ENCODE peak calls at places on chromosomes 16 and 17, in four cellular contexts. One of them, this sample, is unnamed.

GRCh38 chr17:3957735-3958134 is 6.5 kb downstream of the ATP2A3 start:
- DNase-seq in lower leg skin: no peak
- DNase-seq in fibroblast of lung: no peak
- DNase-seq in H9: no peak
- DNase-seq in this sample: no peak

GRCh38 chr17:57810740-57811632 is 38.9 kb downstream of the MRPS23 start:
- DNase-seq in fibroblast of lung: peak; percentile 23
- DNase-seq in lower leg skin: peak; percentile 86
- DNase-seq in H9: peak; percentile 38
- DNase-seq in this sample: no peak

GRCh38 chr16:52799149-52799548 is 252.2 kb upstream of the TOX3 start:
- DNase-seq in fibroblast of lung: no peak
- DNase-seq in lower leg skin: no peak
- DNase-seq in H9: no peak
- DNase-seq in this sample: no peak

GRCh38 chr16:57134982-57135381 is 42.6 kb downstream of the CPNE2 start:
- DNase-seq in lower leg skin: no peak
- DNase-seq in H9: no peak
- DNase-seq in fibroblast of lung: no peak
- DNase-seq in this sample: no peak

GRCh38 chr16:369275-369865 is 968 bp downstream of the MRPL28 start:
- DNase-seq in lower leg skin: no peak
- DNase-seq in fibroblast of lung: no peak
- DNase-seq in H9: no peak
- DNase-seq in this sample: no peak

GRCh38 chr16:19138601-19139000 is 24.8 kb downstream of the ITPRIPL2 start:
- DNase-seq in H9: no peak
- DNase-seq in lower leg skin: peak; percentile 96
- DNase-seq in fibroblast of lung: peak; percentile 95
- DNase-seq in this sample: no peak

GRCh38 chr17:73952498-73953205 is 250.8 kb upstream of the RPL38 start:
- DNase-seq in lower leg skin: peak; percentile 85
- DNase-seq in H9: peak; percentile 69
- DNase-seq in fibroblast of lung: no peak
- DNase-seq in this sample: peak; percentile 67

GRCh38 chr17:48051706-48052486 is 3.7 kb downstream of the NFE2L1 start:
- DNase-seq in lower leg skin: no peak
- DNase-seq in fibroblast of lung: peak; percentile 85
- DNase-seq in H9: no peak
- DNase-seq in this sample: no peak

GRCh38 chr17:2929881-2930533 is 133.4 kb downstream of the OR1D5 start:
- DNase-seq in lower leg skin: no peak
- DNase-seq in H9: peak; percentile 92
- DNase-seq in fibroblast of lung: peak; percentile 38
- DNase-seq in this sample: peak; percentile 58
- TF ChIP-seq CTCF in lower leg skin: no peak
- TF ChIP-seq CTCF in H9: peak; percentile 91
- TF ChIP-seq CTCF in fibroblast of lung: peak; percentile 65
- TF ChIP-seq CTCF in this sample: peak; percentile 86

GRCh38 chr17:45394913-45395568 is 37.6 kb downstream of the ARHGAP27 start:
- DNase-seq in lower leg skin: peak; percentile 91
- DNase-seq in H9: peak; percentile 95
- DNase-seq in fibroblast of lung: peak; percentile 91
- DNase-seq in this sample: peak; percentile 69
- TF ChIP-seq CTCF in lower leg skin: no peak
- TF ChIP-seq CTCF in H9: peak; percentile 90
- TF ChIP-seq CTCF in fibroblast of lung: peak; percentile 70
- TF ChIP-seq CTCF in this sample: peak; percentile 85

DNA sequence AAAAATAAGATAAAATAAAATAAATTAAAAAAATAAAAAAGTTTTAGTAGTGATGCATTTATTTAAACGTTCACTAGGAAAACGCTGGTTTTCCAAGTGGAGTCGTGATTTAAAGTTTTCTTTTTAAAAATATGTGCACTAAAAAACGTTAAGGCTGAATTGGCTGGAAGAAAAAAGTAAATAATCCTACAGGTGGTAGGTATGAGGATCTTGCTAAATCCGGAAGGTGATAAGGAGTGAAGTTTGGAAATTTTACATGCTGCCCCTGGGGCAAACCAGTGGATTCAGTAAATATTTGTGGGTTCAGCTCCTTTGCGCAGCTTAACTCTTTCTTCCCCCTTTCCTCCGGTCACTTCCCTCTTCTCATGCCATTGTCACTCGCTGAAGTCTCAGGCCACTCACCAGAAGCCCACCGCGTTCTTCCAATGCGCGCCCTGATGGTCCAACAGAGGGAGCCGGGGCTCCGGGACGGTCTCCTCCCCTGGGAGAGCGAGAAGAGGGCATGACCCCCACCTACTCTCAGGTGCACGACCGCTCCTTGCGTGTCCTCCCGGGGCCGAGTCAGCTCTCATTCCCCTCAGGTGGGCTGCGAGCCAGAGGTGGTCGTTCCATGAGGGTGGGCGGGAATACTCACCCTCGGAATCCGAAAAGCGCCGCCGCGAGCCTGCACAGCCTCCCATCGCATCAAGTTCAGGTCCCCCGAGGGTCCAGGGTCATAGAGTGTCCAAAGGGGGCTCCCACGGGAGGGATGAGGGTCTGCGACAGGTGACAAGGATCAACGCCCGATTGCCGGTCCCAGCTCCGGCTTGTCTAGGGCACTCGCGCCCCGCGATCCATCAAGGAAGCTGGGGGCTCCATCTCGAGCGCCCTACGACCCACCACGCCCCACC is 549 bp downstream of the CLN3 start:
- DNase-seq in fibroblast of lung: peak; percentile 9
- DNase-seq in lower leg skin: peak; percentile 90
- DNase-seq in H9: peak; percentile 59
- DNase-seq in this sample: peak; percentile 28
- TF ChIP-seq CTCF in fibroblast of lung: peak; percentile 51
- TF ChIP-seq CTCF in lower leg skin: no peak
- TF ChIP-seq CTCF in H9: peak; percentile 36
- TF ChIP-seq CTCF in this sample: peak; percentile 38

GRCh38 chr16:85634747-85635544 is 21.8 kb downstream of the GSE1 start:
- DNase-seq in H9: peak; percentile 52
- DNase-seq in fibroblast of lung: no peak
- DNase-seq in lower leg skin: no peak
- DNase-seq in this sample: no peak
- TF ChIP-seq CTCF in H9: peak; percentile 54
- TF ChIP-seq CTCF in fibroblast of lung: peak; percentile 20
- TF ChIP-seq CTCF in lower leg skin: no peak
- TF ChIP-seq CTCF in this sample: peak; percentile 42

GRCh38 chr16:11691771-11692170 is 23.5 kb downstream of the SNN start:
- DNase-seq in H9: no peak
- DNase-seq in fibroblast of lung: no peak
- DNase-seq in lower leg skin: peak; percentile 79
- DNase-seq in this sample: no peak

GRCh38 chr16:11691235-11691634 is 23.0 kb downstream of the SNN start:
- DNase-seq in lower leg skin: peak; percentile 52
- DNase-seq in fibroblast of lung: no peak
- DNase-seq in H9: no peak
- DNase-seq in this sample: no peak

GRCh38 chr16:11692171-11692570 is 23.9 kb downstream of the SNN start:
- DNase-seq in fibroblast of lung: no peak
- DNase-seq in H9: no peak
- DNase-seq in lower leg skin: peak; percentile 7
- DNase-seq in this sample: no peak

GRCh38 chr16:11689031-11689840 is 21.0 kb downstream of the SNN start:
- DNase-seq in H9: no peak
- DNase-seq in fibroblast of lung: peak; percentile 30
- DNase-seq in lower leg skin: peak; percentile 48
- DNase-seq in this sample: no peak

GRCh38 chr16:11692651-11693050 is 24.4 kb downstream of the SNN start:
- DNase-seq in H9: no peak
- DNase-seq in fibroblast of lung: no peak
- DNase-seq in lower leg skin: peak; percentile 52
- DNase-seq in this sample: no peak
- TF ChIP-seq CTCF in H9: no peak
- TF ChIP-seq CTCF in fibroblast of lung: no peak
- TF ChIP-seq CTCF in lower leg skin: no peak
- TF ChIP-seq CTCF in this sample: no peak

This sample was measured in progenitor cell of endocrine pancreas.